ENCODE peak calls at places on chromosomes 1 and 21, in ten cellular contexts. T, S, Q, R, V, B, U, P, K and I are unnamed samples. For H3K4me1, the result is how much of the 10 kb centered on the place peaks cover.

GRCh38 chr21:42456457-42456856 is 39.6 kb downstream of the RSPH1 start:
- DNase-seq in T (no peak), S (no peak), Q (no peak), R (no peak), V (no peak), B (no peak), U (no peak), P (no peak), K (peak), I (no peak)

GRCh38 chr1:35650416-35650815 is 9.1 kb upstream of the PSMB2 start:
- DNase-seq in T (no peak), S (no peak), Q (no peak), R (no peak), V (no peak), B (no peak), U (no peak), P (no peak), K (no peak), I (no peak)

GRCh38 chr1:237303929-237304328 is 261.9 kb downstream of the RYR2 start:
- DNase-seq in T (no peak), S (no peak), Q (no peak), R (no peak), V (no peak), B (no peak), U (no peak), P (no peak), K (no peak), I (no peak)

GRCh38 chr1:156481527-156481926 is 19.0 kb downstream of the MEF2D start:
- DNase-seq in T (no peak), S (no peak), Q (no peak), R (no peak), V (no peak), B (no peak), U (no peak), P (no peak), K (no peak), I (no peak)

GRCh38 chr1:234971586-234972297 is 156.9 kb downstream of the TOMM20 start:
- DNase-seq in T (no peak), S (peak), Q (peak), R (no peak), V (no peak), B (no peak), U (no peak), P (no peak), K (no peak), I (no peak)

GRCh38 chr1:169594391-169594790 is 8.1 kb upstream of the F5 start:
- DNase-seq in T (no peak), S (no peak), Q (no peak), R (no peak), V (no peak), B (no peak), U (no peak), P (no peak), K (no peak), I (no peak)

GRCh38 chr1:174074757-174075156 is 52.6 kb upstream of the RC3H1 start:
- DNase-seq in T (no peak), S (peak), Q (peak), R (peak), V (no peak), B (no peak), U (peak), P (peak), K (no peak), I (no peak)

GRCh38 chr1:212712451-212713303 is 13.0 kb upstream of the BATF3 start:
- DNase-seq in T (no peak), S (peak), Q (no peak), R (peak), V (no peak), B (no peak), U (peak), P (no peak), K (no peak), I (peak)

GRCh38 chr21:36282568-36283230 is 37.3 kb upstream of the MORC3 start:
- DNase-seq in T (no peak), S (no peak), Q (no peak), R (peak), V (no peak), B (no peak), U (peak), P (no peak), K (no peak), I (no peak)

GRCh38 chr1:68166348-68166747 is 66.0 kb downstream of the WLS start:
- DNase-seq in T (no peak), S (peak), Q (no peak), R (no peak), V (no peak), B (no peak), U (no peak), P (no peak), K (no peak), I (no peak)

GRCh38 chr1:1462318-1462966 is 9.1 kb upstream of the ATAD3B start:
- DNase-seq in T (peak), S (no peak), Q (no peak), R (no peak), V (no peak), B (no peak), U (peak), P (peak), K (no peak), I (no peak)

GRCh38 chr21:29939859-29940245 is at the start of gene GRIK1:
- DNase-seq in T (peak), S (no peak), Q (peak), R (no peak), V (no peak), B (peak), U (peak), P (no peak), K (no peak), I (peak)

GRCh38 chr1:164565356-164565755 is 6.4 kb downstream of the PBX1 start:
- DNase-seq in T (no peak), S (no peak), Q (no peak), R (no peak), V (no peak), B (no peak), U (peak), P (no peak), K (no peak), I (peak)

GRCh38 chr1:212680691-212681090 is 18.9 kb downstream of the BATF3 start:
- DNase-seq in T (no peak), S (no peak), Q (no peak), R (no peak), V (no peak), B (no peak), U (no peak), P (no peak), K (no peak), I (no peak)

GRCh38 chr21:25331286-25331685 is 276.0 kb downstream of the MRPL39 start:
- DNase-seq in T (no peak), S (no peak), Q (no peak), R (no peak), V (no peak), B (no peak), U (peak), P (no peak), K (no peak), I (no peak)

GRCh38 chr1:59096501-59096900 is 200.4 kb upstream of the FGGY start:
- DNase-seq in T (peak), S (no peak), Q (no peak), R (no peak), V (no peak), B (no peak), U (no peak), P (no peak), K (no peak), I (no peak)

GRCh38 chr1:11041048-11041447 is 6.0 kb downstream of the MASP2 start:
- DNase-seq in T (no peak), S (no peak), Q (no peak), R (no peak), V (no peak), B (no peak), U (no peak), P (no peak), K (no peak), I (no peak)

GRCh38 chr21:42176864-42177263 is 42.1 kb upstream of the ABCG1 start:
- DNase-seq in T (no peak), S (no peak), Q (no peak), R (no peak), V (no peak), B (no peak), U (peak), P (no peak), K (no peak), I (no peak)

GRCh38 chr1:115807723-115808122 is 33.2 kb downstream of the NHLH2 start:
- DNase-seq in T (peak), S (peak), Q (peak), R (peak), V (peak), B (peak), U (peak), P (peak), K (peak), I (peak)

GRCh38 chr1:190602325-190602724 is 124.7 kb upstream of the BRINP3 start:
- DNase-seq in T (no peak), S (no peak), Q (no peak), R (no peak), V (no peak), B (no peak), U (no peak), P (no peak), K (no peak), I (no peak)

GRCh38 chr1:29271724-29272123 is 35.4 kb downstream of the PTPRU start:
- DNase-seq in T (no peak), S (peak), Q (peak), R (peak), V (no peak), B (peak), U (peak), P (no peak), K (no peak), I (peak)

GRCh38 chr21:14889080-14889805 is 175.6 kb downstream of the NRIP1 start:
- DNase-seq in T (no peak), S (peak), Q (peak), R (peak), V (no peak), B (no peak), U (peak), P (no peak), K (no peak), I (no peak)

GRCh38 chr1:231557411-231557810 is 28.9 kb downstream of the TSNAX start:
- DNase-seq in T (no peak), S (peak), Q (no peak), R (peak), V (no peak), B (no peak), U (no peak), P (no peak), K (no peak), I (no peak)

GRCh38 chr1:232900818-232901217 is 49.6 kb upstream of the NTPCR start:
- DNase-seq in T (no peak), S (no peak), Q (no peak), R (no peak), V (no peak), B (no peak), U (no peak), P (no peak), K (no peak), I (no peak)

GRCh38 chr1:171457412-171457811 is 27.9 kb upstream of the PRRC2C start:
- DNase-seq in T (no peak), S (no peak), Q (peak), R (peak), V (no peak), B (no peak), U (peak), P (no peak), K (no peak), I (peak)

GRCh38 chr1:162663589-162664030 is 31.3 kb downstream of the DDR2 start:
- DNase-seq in T (no peak), S (peak), Q (peak), R (peak), V (no peak), B (peak), U (peak), P (no peak), K (no peak), I (peak)

GRCh38 chr1:1899967-1900327 is 9.1 kb upstream of the GNB1 start:
- DNase-seq in T (no peak), S (no peak), Q (no peak), R (no peak), V (no peak), B (no peak), U (no peak), P (no peak), K (no peak), I (no peak)

GRCh38 chr1:153805042-153805745 is 30.0 kb downstream of the SLC27A3 start:
- DNase-seq in T (peak), S (peak), Q (no peak), R (peak), V (peak), B (no peak), U (peak), P (peak), K (no peak), I (no peak)

GRCh38 chr1:150165622-150166612 is 16.2 kb downstream of the PLEKHO1 start:
- DNase-seq in T (peak), S (peak), Q (peak), R (peak), V (peak), B (no peak), U (peak), P (peak), K (peak), I (peak)

GRCh38 chr1:226135709-226136108 is 50.8 kb downstream of the ACBD3 start:
- DNase-seq in T (no peak), S (no peak), Q (no peak), R (no peak), V (no peak), B (no peak), U (no peak), P (no peak), K (no peak), I (peak)

GRCh38 chr1:30417701-30418425 is 305.5 kb downstream of the MATN1 start:
- DNase-seq in T (no peak), S (no peak), Q (no peak), R (no peak), V (no peak), B (no peak), U (no peak), P (no peak), K (no peak), I (no peak)

GRCh38 chr1:174153085-174153824 is 6.1 kb upstream of the RABGAP1L start:
- DNase-seq in T (peak), S (peak), Q (no peak), R (peak), V (no peak), B (no peak), U (peak), P (peak), K (no peak), I (no peak)

GRCh38 chr21:15932681-15933200 is 203.0 kb downstream of the USP25 start:
- DNase-seq in T (no peak), S (no peak), Q (peak), R (no peak), V (no peak), B (no peak), U (no peak), P (no peak), K (no peak), I (no peak)

GRCh38 chr1:224769987-224770693 is 154.0 kb downstream of the CNIH3 start:
- DNase-seq in T (no peak), S (peak), Q (no peak), R (peak), V (no peak), B (no peak), U (peak), P (no peak), K (peak), I (no peak)

GRCh38 chr1:207965602-207966387 is 54.9 kb upstream of the CD34 start:
- DNase-seq in T (no peak), S (no peak), Q (no peak), R (no peak), V (no peak), B (no peak), U (peak), P (no peak), K (no peak), I (peak)

GRCh38 chr1:82388679-82389078 is 587.9 kb downstream of the ADGRL2 start:
- DNase-seq in T (no peak), S (no peak), Q (peak), R (peak), V (no peak), B (no peak), U (peak), P (no peak), K (no peak), I (no peak)

DNA sequence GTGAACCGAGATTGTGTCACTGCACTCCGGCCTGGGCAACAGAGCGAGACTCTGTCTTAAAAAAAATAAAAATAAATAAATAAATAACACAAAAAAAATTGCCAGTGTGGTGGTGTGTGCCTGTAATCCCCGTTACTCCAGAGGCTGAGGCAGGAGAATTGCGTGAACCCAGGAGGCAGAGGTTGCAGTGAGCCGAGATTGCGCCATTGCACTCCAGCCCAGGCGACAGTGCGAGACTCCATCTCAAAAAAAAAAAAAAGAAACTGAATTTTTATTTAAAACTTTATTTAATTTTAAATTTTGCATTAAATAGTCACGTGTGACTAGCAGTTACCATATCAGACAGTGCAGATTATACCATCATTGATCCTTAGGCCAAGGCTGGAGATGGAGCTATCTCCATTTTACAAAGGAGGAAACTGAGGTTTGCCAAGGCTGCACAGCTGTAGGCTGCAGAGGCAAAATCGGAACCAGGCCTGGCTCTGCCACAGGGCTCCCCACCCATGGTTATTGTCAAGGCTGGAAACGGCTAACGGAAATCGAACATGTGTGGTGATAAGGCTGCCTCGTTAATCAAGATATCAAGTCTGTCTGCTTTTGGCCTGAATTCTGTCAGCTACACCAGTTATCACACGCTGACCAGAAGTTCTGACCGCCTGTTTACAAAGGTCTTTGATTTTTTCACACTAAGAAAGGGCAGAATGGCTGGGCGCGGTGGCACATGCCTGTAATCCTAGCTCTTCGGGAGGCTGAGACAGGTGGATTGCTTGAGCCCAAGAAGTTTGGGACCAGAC is 20.5 kb downstream of the HSPG2 start:
- DNase-seq in T (peak), S (no peak), Q (no peak), R (no peak), V (no peak), B (no peak), U (no peak), P (no peak), K (no peak), I (no peak)
- H3K4me1 ChIP-seq in T (half or more), S (half or more), Q (under half), R (under half), V (under half), B (under half), U (half or more), P (under half), K (under half), I (under half)

GRCh38 chr1:24003331-24003972 is 23.3 kb upstream of the SRSF10 start:
- DNase-seq in T (no peak), S (peak), Q (peak), R (peak), V (no peak), B (no peak), U (peak), P (peak), K (peak), I (peak)
- H2AFZ ChIP-seq in T (no peak), S (no peak), Q (no peak), R (no peak), V (no peak), B (peak), U (no peak), P (no peak), K (no peak), I (peak)

GRCh38 chr1:241140670-241141069 is 216.3 kb downstream of the RGS7 start:
- DNase-seq in T (no peak), S (no peak), Q (no peak), R (no peak), V (no peak), B (no peak), U (no peak), P (no peak), K (no peak), I (no peak)
- H3K4me1 ChIP-seq in T (under half), S (under half), Q (under half), R (under half), V (under half), B (under half), U (under half), P (under half), K (under half), I (under half)

DNA sequence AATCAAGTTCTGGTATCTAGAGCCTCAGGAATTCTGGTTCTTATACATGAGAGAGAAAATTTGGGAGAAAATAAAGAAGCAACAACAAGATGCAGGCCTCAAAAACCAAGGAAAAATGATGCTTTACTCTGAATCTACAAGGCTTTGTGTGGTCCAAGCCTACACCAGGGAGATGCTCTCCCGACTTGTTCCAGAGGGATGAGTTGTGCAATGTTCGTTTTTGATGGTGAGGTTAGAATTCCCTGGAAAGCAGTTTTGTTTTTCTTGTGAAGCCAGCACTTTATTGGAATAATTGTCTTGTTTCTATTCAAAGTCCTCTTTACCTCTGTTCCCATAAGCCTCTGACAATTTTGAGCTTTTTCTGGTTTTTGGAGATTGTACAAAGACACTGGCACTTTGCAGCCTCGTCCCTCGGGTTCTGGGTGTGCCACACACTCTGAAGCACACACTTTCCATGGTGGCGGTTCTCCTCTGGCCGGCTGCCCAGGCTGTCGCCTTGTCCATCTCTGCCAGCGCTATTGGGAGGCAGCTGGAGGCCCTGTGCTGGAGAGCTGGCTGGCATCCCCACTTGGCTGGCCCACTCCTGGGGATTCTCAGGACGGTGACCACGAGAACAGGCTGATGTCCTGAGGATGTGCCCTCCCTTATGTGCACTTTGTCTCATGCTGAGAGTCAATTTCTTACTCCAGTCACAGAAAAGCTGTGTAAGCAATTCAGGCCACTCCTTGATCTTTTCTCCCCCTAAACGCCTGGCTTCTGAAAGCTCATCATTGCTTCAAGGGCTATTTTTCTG is 70.2 kb downstream of the EDEM3 start:
- DNase-seq in T (no peak), S (no peak), Q (no peak), R (no peak), V (no peak), B (no peak), U (peak), P (no peak), K (no peak), I (no peak)
- H2AFZ ChIP-seq in T (no peak), S (no peak), Q (no peak), R (peak), V (no peak), B (peak), U (no peak), P (peak), K (no peak), I (no peak)

GRCh38 chr1:8477199-8477982 is 159.5 kb downstream of the SLC45A1 start:
- DNase-seq in T (no peak), S (peak), Q (no peak), R (peak), V (no peak), B (no peak), U (peak), P (peak), K (no peak), I (no peak)
- H3K4me1 ChIP-seq in T (under half), S (under half), Q (under half), R (under half), V (under half), B (under half), U (half or more), P (half or more), K (under half), I (under half)

DNA sequence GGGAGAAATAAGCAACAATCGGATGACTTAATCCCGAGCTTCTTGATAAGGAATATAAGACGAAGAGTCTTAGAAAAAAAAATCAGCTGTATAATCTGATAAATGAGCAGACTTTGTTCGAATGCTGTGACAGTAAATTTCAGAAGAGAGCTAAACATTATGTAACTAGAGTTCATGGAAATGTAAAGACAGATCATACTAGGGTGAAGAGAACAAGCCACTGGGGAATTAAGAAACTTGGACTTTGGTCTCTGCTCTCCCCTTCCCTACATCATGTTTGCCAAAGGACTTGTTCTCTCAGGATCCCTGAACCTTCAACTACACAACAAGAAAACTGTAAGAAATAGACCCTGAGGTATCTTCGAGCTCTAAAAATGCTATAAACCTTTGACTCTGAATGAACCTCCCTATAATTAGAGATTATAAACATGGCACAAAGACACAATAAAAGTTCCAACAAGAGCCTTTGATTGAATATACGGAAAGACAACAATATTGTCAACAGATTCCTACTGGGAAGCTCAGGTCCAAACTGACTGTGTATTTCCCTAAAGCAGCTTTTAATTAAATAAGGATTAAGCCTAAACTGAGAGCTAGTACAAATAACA is 27.5 kb downstream of the FRRS1 start:
- DNase-seq in T (no peak), S (no peak), Q (peak), R (no peak), V (no peak), B (no peak), U (no peak), P (no peak), K (no peak), I (no peak)
- H2AFZ ChIP-seq in T (no peak), S (no peak), Q (no peak), R (no peak), V (no peak), B (no peak), U (no peak), P (no peak), K (no peak), I (no peak)